ENCODE peak calls at places on chromosomes 4 and X, in four cellular contexts. X, N, Q and R are unnamed samples.

GRCh38 chr4:8775121-8775520 is 96.5 kb downstream of the HMX1 start:
- DNase-seq in X (no peak), N (no peak), Q (no peak), R (peak; percentile 28)

GRCh38 chr4:792729-793108 is 33.2 kb downstream of the CPLX1 start:
- DNase-seq in X (no peak), N (no peak), Q (peak; percentile 66), R (no peak)

GRCh38 chr4:138291431-138291830 is 49.3 kb upstream of the SLC7A11 start:
- DNase-seq in X (no peak), N (no peak), Q (no peak), R (no peak)

GRCh38 chr4:71333960-71334951 is 4.6 kb upstream of the SLC4A4 start:
- DNase-seq in X (no peak), N (no peak), Q (no peak), R (no peak)

GRCh38 chr4:83644677-83645639 is 109.0 kb downstream of the GPAT3 start:
- DNase-seq in X (peak; percentile 68), N (peak; percentile 43), Q (peak; percentile 71), R (no peak)

GRCh38 chr4:87541956-87542709 is 13.0 kb upstream of the SPARCL1 start:
- DNase-seq in X (no peak), N (no peak), Q (no peak), R (no peak)

GRCh38 chr4:10506077-10506476 is 48.9 kb upstream of the ZNF518B start:
- DNase-seq in X (no peak), N (no peak), Q (no peak), R (no peak)

GRCh38 chr4:70895846-70896435 is 6.2 kb upstream of the MOB1B start:
- DNase-seq in X (peak; percentile 4), N (no peak), Q (no peak), R (no peak)

GRCh38 chr4:98516042-98516440 is 142.4 kb downstream of the TSPAN5 start:
- DNase-seq in X (peak; percentile 53), N (no peak), Q (no peak), R (no peak)

GRCh38 chrX:23659339-23659738 is 8.0 kb upstream of the PRDX4 start:
- DNase-seq in X (no peak), N (no peak), Q (no peak), R (no peak)
- H3K27ac ChIP-seq in X (no peak overlapping the region), N (no peak overlapping the region), Q (no peak overlapping the region), R (no peak overlapping the region)

DNA sequence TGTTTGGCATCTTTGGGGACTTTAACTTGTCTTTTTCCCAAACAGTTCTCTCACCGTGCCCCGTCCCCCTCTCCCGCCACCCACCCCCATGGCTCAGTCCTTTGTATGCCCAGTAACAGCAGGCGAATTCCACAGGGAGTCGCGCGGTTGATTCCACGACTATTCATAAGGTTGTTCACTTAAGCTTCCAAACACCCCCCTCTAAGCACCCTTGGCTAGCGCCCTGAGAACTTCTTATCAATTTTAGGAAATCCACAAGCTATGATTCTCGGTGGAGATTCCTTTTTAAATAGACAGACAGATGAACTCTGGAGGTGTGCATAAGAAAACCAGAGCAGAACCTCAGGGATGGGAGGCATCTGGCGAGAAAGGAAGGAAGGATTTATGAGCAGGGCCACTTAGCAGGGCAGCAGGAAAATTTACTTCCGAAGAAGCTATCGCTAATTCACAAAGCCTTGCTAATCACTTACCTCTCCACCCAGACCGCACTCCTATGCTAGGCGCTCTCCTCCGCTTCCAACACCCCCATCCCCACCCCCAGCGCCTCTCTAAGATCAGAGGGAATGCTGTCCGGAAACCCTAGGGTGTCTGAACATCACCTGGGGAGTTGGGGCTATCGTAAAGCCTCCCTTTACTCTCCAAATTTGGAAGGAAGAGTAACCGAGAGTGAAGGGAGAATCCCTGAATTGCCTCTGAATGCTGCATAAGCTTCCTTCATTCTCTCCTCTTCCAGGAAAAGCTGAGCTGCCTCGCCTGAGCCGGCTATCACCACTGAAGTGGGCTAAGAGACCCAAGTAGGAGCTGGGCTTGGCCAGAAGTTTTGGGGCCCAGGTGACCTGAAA is 1.7 kb downstream of the UNC5C start:
- DNase-seq in X (no peak), N (no peak), Q (no peak), R (no peak)
- H3K4me3 ChIP-seq in X (peak overlapping the region; percentile 48), N (peak overlapping the region; percentile 47), Q (peak overlapping the region; percentile 37), R (peak overlapping the region; percentile 52)

GRCh38 chrX:48676106-48676892 is 7.3 kb upstream of the WAS start:
- DNase-seq in X (peak; percentile 92), N (peak; percentile 80), Q (peak; percentile 95), R (peak; percentile 94)
- TF ChIP-seq POLR2A in X (peak; percentile 64), N (peak; percentile 52), Q (peak; percentile 82), R (peak; percentile 6)

GRCh38 chr4:183987987-183988392 is 82.9 kb downstream of the STOX2 start:
- DNase-seq in X (peak; percentile 95), N (peak; percentile 81), Q (peak; percentile 71), R (no peak)

GRCh38 chr4:183989931-183990330 is 84.8 kb downstream of the STOX2 start:
- DNase-seq in X (no peak), N (no peak), Q (no peak), R (no peak)

GRCh38 chr4:183987529-183987946 is 82.4 kb downstream of the STOX2 start:
- DNase-seq in X (peak; percentile 68), N (peak; percentile 75), Q (peak; percentile 52), R (no peak)

GRCh38 chr4:183989471-183989870 is 84.4 kb downstream of the STOX2 start:
- DNase-seq in X (no peak), N (no peak), Q (no peak), R (no peak)

GRCh38 chr4:183988874-183989273 is 83.8 kb downstream of the STOX2 start:
- DNase-seq in X (peak; percentile 18), N (no peak), Q (no peak), R (no peak)
- H3K27ac ChIP-seq in X (peak overlapping the region; percentile 88), N (peak overlapping the region; percentile 32), Q (no peak overlapping the region), R (no peak overlapping the region)

DNA sequence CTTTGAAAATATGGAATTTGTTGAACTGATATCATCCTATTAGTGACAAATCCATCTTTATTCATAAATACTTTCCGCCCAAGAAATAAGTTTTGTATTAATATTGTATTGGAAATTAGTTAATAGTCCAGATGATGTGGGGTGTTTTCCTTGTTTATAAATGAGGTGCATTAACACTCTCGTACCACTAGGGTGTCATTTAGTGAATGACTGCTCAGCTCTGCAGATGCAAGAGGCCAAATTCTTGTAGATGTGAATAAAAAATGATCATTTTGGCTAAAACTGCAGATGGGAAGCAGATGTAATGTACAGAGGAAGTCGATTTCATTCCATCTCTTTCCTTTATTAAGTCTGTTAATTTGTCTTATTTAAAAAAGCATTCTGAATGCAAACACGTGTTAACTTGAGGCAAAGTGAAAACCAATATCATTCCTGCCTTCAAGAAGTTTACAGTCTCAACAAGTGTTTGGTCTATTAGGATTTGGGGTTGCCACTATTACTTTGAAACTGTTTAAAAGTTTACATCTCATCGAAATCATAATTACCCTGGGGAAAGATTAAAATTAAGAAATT is 108.1 kb downstream of the DHX15 start:
- DNase-seq in X (peak; percentile 21), N (no peak), Q (no peak), R (no peak)
- H3K4me3 ChIP-seq in X (no peak overlapping the region), N (no peak overlapping the region), Q (no peak overlapping the region), R (no peak overlapping the region)

GRCh38 chr4:184345573-184345922 is 127.9 kb upstream of the ENPP6 start:
- DNase-seq in X (no peak), N (no peak), Q (peak; percentile 52), R (peak; percentile 84)

GRCh38 chr4:184344435-184344834 is 126.8 kb upstream of the ENPP6 start:
- DNase-seq in X (no peak), N (no peak), Q (no peak), R (no peak)

GRCh38 chr4:184342167-184342856 is 124.6 kb upstream of the ENPP6 start:
- DNase-seq in X (no peak), N (no peak), Q (no peak), R (no peak)

GRCh38 chr4:184344899-184345572 is 127.4 kb upstream of the ENPP6 start:
- DNase-seq in X (no peak), N (no peak), Q (no peak), R (peak; percentile 81)

DNA sequence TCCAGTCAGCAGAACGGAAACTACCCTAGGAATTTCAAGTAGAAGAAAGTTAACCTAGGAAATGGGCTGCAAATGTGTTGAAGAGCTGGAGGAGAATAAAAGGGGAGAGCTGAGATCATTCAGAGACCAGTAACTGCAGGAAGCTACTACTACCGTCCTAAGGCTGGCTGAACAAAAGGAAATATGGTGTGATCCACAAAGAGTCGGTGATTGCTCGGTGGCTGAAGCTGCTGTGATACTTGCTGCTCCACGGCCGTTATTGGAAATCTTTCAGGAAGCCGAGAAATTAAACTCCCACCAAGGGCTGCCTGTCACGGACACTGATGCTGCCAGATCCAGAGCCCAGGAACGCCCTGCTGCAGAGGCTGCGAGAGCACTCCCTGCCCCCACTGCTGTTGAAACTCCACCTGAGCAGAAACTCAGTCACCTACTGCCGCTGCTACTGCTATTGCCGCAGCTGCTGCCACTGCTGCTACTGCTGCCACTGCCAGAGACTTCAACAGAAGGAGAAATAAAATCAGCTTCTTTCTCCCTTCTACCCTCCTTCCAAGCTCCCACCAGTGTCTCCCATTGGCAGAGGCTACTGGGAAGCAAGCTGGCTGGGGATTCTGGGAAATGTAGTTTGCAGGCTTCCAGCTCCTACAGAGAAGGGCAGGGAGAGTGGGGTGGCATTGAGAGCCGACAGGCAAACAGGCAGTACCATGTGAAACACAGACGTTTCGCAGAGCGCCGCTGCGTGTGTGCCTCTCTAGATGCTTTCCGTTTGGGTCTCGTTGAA is 125.9 kb upstream of the ENPP6 start:
- DNase-seq in X (peak; percentile 63), N (peak; percentile 71), Q (peak; percentile 84), R (peak; percentile 91)
- TF ChIP-seq POLR2A in X (no peak), N (peak; percentile 55), Q (peak; percentile 70), R (no peak)

DNA sequence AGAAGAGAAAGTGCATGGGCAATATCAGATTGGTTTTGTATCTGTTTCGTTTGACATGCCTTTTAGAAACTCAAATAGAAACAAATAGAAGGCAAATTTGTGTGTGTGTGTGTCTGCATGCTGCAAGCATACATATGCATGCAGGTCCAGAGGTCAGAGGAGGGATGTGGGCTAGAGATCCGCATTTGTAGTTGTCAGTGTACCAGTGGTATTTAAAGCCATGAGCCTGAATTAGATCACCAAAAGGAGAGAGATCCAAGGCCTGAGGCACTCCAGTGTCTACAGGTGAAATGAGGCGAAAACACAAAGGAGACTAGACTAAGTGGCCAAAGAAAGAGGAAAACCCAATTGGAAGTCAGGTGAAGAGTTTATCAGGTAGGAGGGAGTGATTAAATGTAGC is 106.7 kb downstream of the CORIN start:
- DNase-seq in X (no peak), N (no peak), Q (no peak), R (no peak)
- H3K27ac ChIP-seq in X (no peak overlapping the region), N (no peak overlapping the region), Q (no peak overlapping the region), R (no peak overlapping the region)

DNA sequence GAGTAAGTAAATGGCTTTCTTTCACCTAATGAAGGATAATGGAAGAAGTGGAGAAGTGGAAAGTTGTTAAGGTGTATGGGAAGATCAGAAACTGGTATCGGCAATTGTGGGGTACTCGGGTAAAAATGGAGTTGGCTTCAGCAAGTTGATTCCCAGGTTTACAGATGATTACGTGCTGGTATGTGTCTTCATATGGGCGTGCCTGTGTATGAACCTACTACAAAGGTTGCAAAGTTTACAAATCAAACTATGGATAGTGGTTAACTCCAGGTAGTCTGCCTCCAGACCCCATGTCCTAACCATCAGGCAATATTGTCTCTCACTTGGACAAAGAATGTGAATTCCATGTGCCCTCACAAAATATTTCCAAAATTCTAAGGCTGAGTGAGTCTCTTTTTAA is 778 bp downstream of the TLR3 start:
- DNase-seq in X (no peak), N (no peak), Q (no peak), R (no peak)
- H3K4me3 ChIP-seq in X (no peak overlapping the region), N (peak overlapping the region; percentile 44), Q (no peak overlapping the region), R (peak overlapping the region; percentile 47)